ENCODE peak calls at places on chromosome 4, in seven cellular contexts. B is lower lobe of right lung; N is CD4-positive, alpha-beta T cell; L is foreskin keratinocyte; S is GM23248; P is psoas muscle; J is cardiac muscle cell. Y is an unnamed sample.

GRCh38 chr4:3341760-3342159 is 48.9 kb downstream of the RGS12 start:
- DNase-seq in B (no peak), N (no peak), L (no peak), S (no peak), P (no peak), J (no peak), Y (no peak)

GRCh38 chr4:141036786-141037185 is 96.5 kb downstream of the RNF150 start:
- DNase-seq in B (no peak), N (no peak), L (no peak), S (no peak), P (no peak), J (peak; percentile 42), Y (no peak)

GRCh38 chr4:1085404-1085799 is 28.0 kb downstream of the RNF212 start:
- DNase-seq in B (no peak), N (no peak), L (no peak), S (no peak), P (no peak), J (no peak), Y (no peak)

GRCh38 chr4:70559216-70559830 is 32.7 kb upstream of the AMBN start:
- DNase-seq in B (no peak), N (no peak), L (no peak), S (peak; percentile 60), P (peak; percentile 16), J (peak; percentile 59), Y (no peak)

GRCh38 chr4:110610940-110611785 is 11.7 kb downstream of the PITX2 start:
- DNase-seq in B (no peak), N (no peak), L (no peak), S (peak; percentile 64), P (no peak), J (no peak), Y (no peak)

GRCh38 chr4:167234388-167234881 is at the start of gene SPOCK3:
- DNase-seq in B (peak; percentile 56), N (no peak), L (peak; percentile 25), S (peak; percentile 40), P (peak; percentile 12), J (peak; percentile 82), Y (peak; percentile 81)

GRCh38 chr4:153341575-153342090 is 2.9 kb upstream of the MND1 start:
- DNase-seq in B (no peak), N (no peak), L (no peak), S (peak; percentile 53), P (no peak), J (no peak), Y (no peak)

GRCh38 chr4:5500165-5500564 is 208.2 kb downstream of the EVC2 start:
- DNase-seq in B (no peak), N (no peak), L (no peak), S (peak; percentile 54), P (no peak), J (no peak), Y (no peak)

GRCh38 chr4:117284736-117285135 is 199.4 kb upstream of the TRAM1L1 start:
- DNase-seq in B (no peak), N (no peak), L (no peak), S (no peak), P (no peak), J (no peak), Y (no peak)

GRCh38 chr4:125011646-125012045 is 299.1 kb upstream of the ANKRD50 start:
- DNase-seq in B (no peak), N (no peak), L (peak; percentile 8), S (peak; percentile 10), P (no peak), J (no peak), Y (no peak)

GRCh38 chr4:85898236-85898635 is 423.3 kb downstream of the ARHGAP24 start:
- DNase-seq in B (no peak), N (no peak), L (no peak), S (no peak), P (no peak), J (no peak), Y (no peak)

GRCh38 chr4:161343188-161343950 is 820.4 kb downstream of the FSTL5 start:
- DNase-seq in B (no peak), N (no peak), L (no peak), S (no peak), P (no peak), J (no peak), Y (no peak)

GRCh38 chr4:91746551-91746950 is 557.2 kb upstream of the GRID2 start:
- DNase-seq in B (no peak), N (no peak), L (no peak), S (no peak), P (no peak), J (no peak), Y (no peak)

GRCh38 chr4:127196656-127197352 is 436.0 kb upstream of the INTU start:
- DNase-seq in B (no peak), N (no peak), L (no peak), S (no peak), P (no peak), J (no peak), Y (no peak)

GRCh38 chr4:10690185-10690907 is 5.8 kb upstream of the CLNK start:
- DNase-seq in B (no peak), N (no peak), L (no peak), S (no peak), P (no peak), J (no peak), Y (no peak)

GRCh38 chr4:143768007-143768591 is 67.6 kb upstream of the FREM3 start:
- DNase-seq in B (no peak), N (no peak), L (no peak), S (peak; percentile 92), P (no peak), J (no peak), Y (no peak)

GRCh38 chr4:80207172-80207583 is 9.9 kb downstream of the PRDM8 start:
- DNase-seq in B (no peak), N (no peak), L (no peak), S (no peak), P (no peak), J (no peak), Y (no peak)

GRCh38 chr4:82694892-82695291 is 103.7 kb downstream of the SCD5 start:
- DNase-seq in B (no peak), N (no peak), L (no peak), S (no peak), P (no peak), J (no peak), Y (no peak)

GRCh38 chr4:1317177-1318045 is 27.7 kb downstream of the MAEA start:
- DNase-seq in B (no peak), N (no peak), L (no peak), S (no peak), P (peak; percentile 12), J (no peak), Y (no peak)

GRCh38 chr4:69828828-69829227 is 31.1 kb downstream of the SULT1E1 start:
- DNase-seq in B (no peak), N (no peak), L (no peak), S (no peak), P (no peak), J (no peak), Y (no peak)

GRCh38 chr4:87807402-87807801 is 8.0 kb downstream of the IBSP start:
- DNase-seq in B (no peak), N (no peak), L (no peak), S (peak; percentile 32), P (no peak), J (no peak), Y (no peak)

GRCh38 chr4:76059750-76060149 is 14.8 kb upstream of the ART3 start:
- DNase-seq in B (no peak), N (no peak), L (peak; percentile 84), S (no peak), P (no peak), J (no peak), Y (no peak)

GRCh38 chr4:103415801-103416200 is 217.7 kb upstream of the CENPE start:
- DNase-seq in B (no peak), N (no peak), L (peak; percentile 35), S (no peak), P (no peak), J (no peak), Y (no peak)

GRCh38 chr4:119233750-119234149 is 21.2 kb downstream of the USP53 start:
- DNase-seq in B (no peak), N (no peak), L (no peak), S (peak; percentile 30), P (no peak), J (no peak), Y (no peak)
- H3K27ac ChIP-seq in B (no peak overlapping the region), N (no peak overlapping the region), L (peak overlapping the region; percentile 22), S (no peak overlapping the region), P (peak overlapping the region; percentile 42), J (no peak overlapping the region), Y (no peak overlapping the region)

DNA sequence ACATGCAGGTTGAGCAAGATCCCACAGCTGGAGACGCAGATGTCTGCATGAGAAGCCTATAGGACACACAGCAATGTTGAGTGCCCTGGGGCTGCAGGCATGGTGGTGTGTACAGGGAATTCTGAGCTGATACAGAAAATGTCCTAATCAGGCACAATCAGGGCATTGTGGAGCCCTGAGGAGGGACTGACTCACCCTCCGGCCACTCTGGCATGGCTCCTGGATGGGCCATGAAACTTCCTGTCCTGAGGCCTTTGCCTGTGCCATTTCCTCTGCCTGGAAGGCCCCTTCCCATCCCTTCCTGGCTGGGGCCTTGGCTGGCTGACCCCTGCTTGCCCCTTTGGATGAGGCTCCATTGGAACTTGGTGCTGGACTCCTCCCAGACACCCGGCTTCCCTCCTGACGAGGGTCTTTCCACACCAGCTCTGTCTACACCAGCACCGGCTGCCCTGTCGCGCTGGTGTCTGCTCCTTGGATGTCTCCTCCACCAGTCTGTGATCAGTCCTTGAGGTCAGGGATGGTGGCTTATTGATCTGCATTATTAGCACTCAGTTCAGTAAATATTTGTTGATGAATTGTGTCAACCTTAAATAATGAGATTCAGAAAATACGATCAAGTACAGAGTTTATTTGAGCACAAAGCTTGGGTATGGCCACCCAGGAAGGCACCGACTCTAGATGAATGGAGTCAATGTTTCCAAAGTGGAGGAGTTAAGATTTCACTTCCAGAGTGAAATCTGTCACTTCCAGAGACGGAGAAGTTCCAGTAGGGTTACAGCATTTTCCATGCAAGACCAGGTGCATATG is 16.8 kb upstream of the AFAP1 start:
- DNase-seq in B (no peak), N (no peak), L (peak; percentile 58), S (peak; percentile 84), P (no peak), J (no peak), Y (peak; percentile 82)
- H3K27ac ChIP-seq in B (no peak overlapping the region), N (no peak overlapping the region), L (no peak overlapping the region), S (peak overlapping the region; percentile 47), P (no peak overlapping the region), J (no peak overlapping the region), Y (peak overlapping the region; percentile 67)

DNA sequence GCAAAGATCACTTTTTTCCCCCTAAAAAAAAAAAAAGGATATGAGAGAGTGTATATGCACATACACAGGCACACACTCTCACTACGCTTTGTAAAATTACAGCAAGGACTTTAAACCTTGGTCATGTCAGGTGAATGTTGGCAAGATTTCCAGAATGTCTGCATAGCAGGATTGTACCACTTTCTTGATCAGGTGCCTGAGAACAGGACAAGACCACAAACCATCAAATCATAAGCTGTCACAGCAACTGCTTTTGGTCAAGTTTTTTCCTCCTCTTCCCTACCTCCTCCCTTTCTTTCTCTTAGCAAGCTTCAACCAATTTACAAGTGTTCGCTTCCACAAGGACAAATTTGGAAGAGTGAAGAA is 15.3 kb downstream of the PPARGC1A start:
- DNase-seq in B (no peak), N (no peak), L (no peak), S (no peak), P (no peak), J (no peak), Y (no peak)
- H3K27ac ChIP-seq in B (no peak overlapping the region), N (no peak overlapping the region), L (no peak overlapping the region), S (no peak overlapping the region), P (peak overlapping the region; percentile 95), J (peak overlapping the region; percentile 86), Y (no peak overlapping the region)

DNA sequence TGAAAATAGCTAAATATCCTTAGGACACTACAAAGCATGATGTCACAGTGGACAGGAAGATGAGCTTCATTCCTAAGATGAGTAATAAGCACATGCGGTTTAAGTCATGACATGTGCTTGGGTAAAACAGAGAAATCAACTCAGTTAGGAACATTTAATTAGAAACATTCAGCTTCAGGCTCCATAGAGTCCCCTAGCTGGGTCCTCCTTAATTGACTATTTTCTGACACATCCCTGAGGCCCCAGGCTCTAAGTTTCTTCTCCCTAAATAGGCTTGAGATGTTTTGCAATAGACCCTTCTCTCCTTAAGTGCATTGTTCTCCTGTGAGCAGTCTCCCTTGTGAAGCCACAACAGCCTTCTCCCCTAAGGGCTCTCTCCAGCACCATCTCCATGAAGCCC is 70.4 kb upstream of the ANXA3 start:
- DNase-seq in B (no peak), N (no peak), L (peak; percentile 58), S (peak; percentile 98), P (no peak), J (no peak), Y (no peak)
- H3K27ac ChIP-seq in B (no peak overlapping the region), N (no peak overlapping the region), L (peak overlapping the region; percentile 29), S (peak overlapping the region; percentile 82), P (no peak overlapping the region), J (no peak overlapping the region), Y (no peak overlapping the region)